ENCODE peak calls at places on chromosomes 3 and 15, in five cellular contexts. O, M, S, P and Q are unnamed samples.
A peak's percentile ranks its signal among the peaks of the same experiment; 100 is the strongest.

GRCh38 chr3:15634671-15635661 is 33.4 kb downstream of the BTD start:
- DNase-seq in O (peak; percentile 83), M (no peak), S (no peak), P (peak; percentile 83), Q (peak; percentile 68)

GRCh38 chr3:14353486-14353885 is 48.9 kb upstream of the SLC6A6 start:
- DNase-seq in O (no peak), M (no peak), S (no peak), P (no peak), Q (no peak)

GRCh38 chr15:85162237-85162636 is 180.6 kb downstream of the PDE8A start:
- DNase-seq in O (no peak), M (no peak), S (no peak), P (no peak), Q (no peak)

GRCh38 chr15:67172172-67172571 is 82.3 kb downstream of the AAGAB start:
- DNase-seq in O (no peak), M (no peak), S (no peak), P (peak; percentile 44), Q (no peak)

GRCh38 chr15:38819343-38819858 is 254.8 kb upstream of the RASGRP1 start:
- DNase-seq in O (peak; percentile 51), M (no peak), S (no peak), P (no peak), Q (no peak)

GRCh38 chr3:138329984-138330293 is 288 bp upstream of the NME9 start:
- DNase-seq in O (no peak), M (no peak), S (no peak), P (no peak), Q (no peak)

GRCh38 chr15:70508561-70509281 is 254.6 kb downstream of the UACA start:
- DNase-seq in O (peak; percentile 95), M (no peak), S (no peak), P (peak; percentile 96), Q (no peak)

GRCh38 chr15:23857028-23857641 is 170.0 kb upstream of the NDN start:
- DNase-seq in O (peak; percentile 84), M (no peak), S (peak; percentile 43), P (peak; percentile 9), Q (no peak)

GRCh38 chr15:96693515-96693914 is 363.0 kb downstream of the NR2F2 start:
- DNase-seq in O (no peak), M (no peak), S (no peak), P (no peak), Q (no peak)

GRCh38 chr3:43818229-43818628 is 127.5 kb downstream of the ABHD5 start:
- DNase-seq in O (no peak), M (no peak), S (no peak), P (no peak), Q (no peak)

GRCh38 chr3:11195721-11196332 is 41.5 kb downstream of the HRH1 start:
- DNase-seq in O (no peak), M (no peak), S (no peak), P (peak; percentile 87), Q (no peak)

GRCh38 chr3:178195824-178196223 is 340.4 kb upstream of the KCNMB2 start:
- DNase-seq in O (no peak), M (no peak), S (no peak), P (peak; percentile 82), Q (no peak)

GRCh38 chr15:31439328-31439727 is 112.7 kb downstream of the KLF13 start:
- DNase-seq in O (peak; percentile 60), M (no peak), S (peak; percentile 49), P (peak; percentile 47), Q (peak; percentile 56)

GRCh38 chr3:197352382-197352781 is 54.0 kb upstream of the DLG1 start:
- DNase-seq in O (peak; percentile 43), M (peak; percentile 70), S (no peak), P (peak; percentile 97), Q (peak; percentile 93)

GRCh38 chr15:88604381-88604951 is 16.7 kb upstream of the AEN start:
- DNase-seq in O (peak; percentile 73), M (no peak), S (no peak), P (no peak), Q (no peak)